ENCODE peak calls at places on chromosomes 6 and 20, in six cellular contexts. B is H9, I is neuronal stem cell, N is IMR-90, C is H1, S is mesenchymal stem cell. Y is an unnamed sample.

GRCh38 chr20:35215066-35215956 is 11.2 kb upstream of the MMP24 start:
- DNase-seq in B (no peak), I (no peak), N (peak; percentile 79), C (no peak), S (peak; percentile 26), Y (no peak)

GRCh38 chr20:1469925-1470571 is 3.4 kb upstream of the NSFL1C start:
- DNase-seq in B (peak; percentile 90), I (peak; percentile 53), N (peak; percentile 100), C (peak; percentile 69), S (peak; percentile 99), Y (peak; percentile 96)

GRCh38 chr6:15349379-15349778 is 103.5 kb downstream of the JARID2 start:
- DNase-seq in B (no peak), I (no peak), N (no peak), C (no peak), S (no peak), Y (no peak)

GRCh38 chr20:58549681-58550542 is 34.7 kb upstream of the APCDD1L start:
- DNase-seq in B (peak; percentile 15), I (no peak), N (no peak), C (no peak), S (no peak), Y (no peak)

GRCh38 chr20:38631155-38632022 is 29.8 kb downstream of the ARHGAP40 start:
- DNase-seq in B (no peak), I (no peak), N (no peak), C (no peak), S (no peak), Y (no peak)

GRCh38 chr20:46353506-46354206 is 45.4 kb upstream of the CDH22 start:
- DNase-seq in B (no peak), I (no peak), N (no peak), C (no peak), S (no peak), Y (no peak)

GRCh38 chr6:154134471-154135147 is 95.6 kb downstream of the OPRM1 start:
- DNase-seq in B (no peak), I (no peak), N (no peak), C (no peak), S (no peak), Y (no peak)

GRCh38 chr20:4056880-4057279 is 41.5 kb upstream of the RNF24 start:
- DNase-seq in B (no peak), I (no peak), N (no peak), C (no peak), S (no peak), Y (no peak)

DNA sequence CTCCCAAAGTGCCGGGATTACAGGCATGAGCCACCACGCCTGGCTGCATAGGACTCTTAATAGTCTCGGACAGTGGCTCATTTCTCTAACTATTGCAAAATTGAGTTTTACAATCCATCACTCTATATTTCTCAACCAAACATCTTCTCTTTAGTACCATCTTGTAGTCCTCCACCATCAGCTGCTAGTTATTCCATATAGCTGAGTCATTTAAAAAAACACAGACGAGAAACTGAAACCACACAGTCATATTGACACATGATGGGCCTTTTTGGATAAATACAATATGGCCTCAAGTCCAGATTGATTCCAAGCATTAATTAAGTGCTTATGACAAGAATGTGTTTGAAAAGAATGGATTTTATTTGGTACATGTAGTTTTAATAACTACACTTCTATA is 599.1 kb downstream of the MEI4 start:
- DNase-seq in B (no peak), I (no peak), N (no peak), C (no peak), S (peak; percentile 18), Y (no peak)
- H3K14ac ChIP-seq in B (no peak overlapping the region), I (no peak overlapping the region), N (no peak overlapping the region), C (no peak overlapping the region), S (no peak overlapping the region), Y (no peak overlapping the region)

GRCh38 chr20:10308652-10309051 is 90.0 kb downstream of the SNAP25 start:
- DNase-seq in B (no peak), I (no peak), N (no peak), C (no peak), S (no peak), Y (no peak)

GRCh38 chr20:10306440-10307358 is 88.1 kb downstream of the SNAP25 start:
- DNase-seq in B (no peak), I (no peak), N (peak; percentile 91), C (no peak), S (peak; percentile 80), Y (peak; percentile 69)

GRCh38 chr20:10309326-10309725 is 90.7 kb downstream of the SNAP25 start:
- DNase-seq in B (no peak), I (no peak), N (peak; percentile 95), C (no peak), S (peak; percentile 81), Y (no peak)

GRCh38 chr20:10304474-10305046 is 85.9 kb downstream of the SNAP25 start:
- DNase-seq in B (no peak), I (no peak), N (no peak), C (no peak), S (peak; percentile 52), Y (no peak)

DNA sequence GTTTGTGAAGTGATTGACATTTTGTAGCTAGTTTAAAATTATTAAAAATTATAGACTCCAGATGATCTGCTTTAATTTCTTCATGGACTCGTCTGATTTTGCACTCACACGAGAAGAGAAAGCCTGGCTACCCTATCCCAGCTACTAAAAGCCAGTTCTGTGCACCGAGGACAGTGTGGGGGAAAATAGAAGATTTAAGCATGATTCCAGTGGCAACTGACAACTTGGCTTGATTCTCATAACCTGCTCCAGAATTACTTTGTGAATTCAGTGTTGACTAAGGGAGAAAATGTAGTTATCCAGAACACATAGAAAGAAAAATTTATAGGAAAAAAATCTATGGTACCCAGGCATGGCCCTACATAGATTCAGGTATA is 88.7 kb downstream of the SNAP25 start:
- DNase-seq in B (no peak), I (no peak), N (no peak), C (no peak), S (peak; percentile 35), Y (no peak)
- H3K18ac ChIP-seq in B (no peak overlapping the region), I (no peak overlapping the region), N (peak overlapping the region; percentile 99), C (no peak overlapping the region), S (no peak overlapping the region), Y (no peak overlapping the region)

GRCh38 chr6:75301537-75301936 is 16.9 kb upstream of the TMEM30A start:
- DNase-seq in B (no peak), I (no peak), N (no peak), C (no peak), S (no peak), Y (no peak)

GRCh38 chr6:75302280-75302679 is 17.7 kb upstream of the TMEM30A start:
- DNase-seq in B (no peak), I (no peak), N (no peak), C (no peak), S (no peak), Y (no peak)

GRCh38 chr6:75300206-75300605 is 15.6 kb upstream of the TMEM30A start:
- DNase-seq in B (no peak), I (no peak), N (no peak), C (no peak), S (no peak), Y (no peak)

GRCh38 chr6:75296811-75297779 is 12.5 kb upstream of the TMEM30A start:
- DNase-seq in B (no peak), I (peak; percentile 68), N (peak; percentile 71), C (no peak), S (peak; percentile 75), Y (no peak)

GRCh38 chr6:75301088-75301487 is 16.5 kb upstream of the TMEM30A start:
- DNase-seq in B (no peak), I (no peak), N (no peak), C (no peak), S (no peak), Y (no peak)
- H3K14ac ChIP-seq in B (no peak overlapping the region), I (no peak overlapping the region), N (no peak overlapping the region), C (no peak overlapping the region), S (no peak overlapping the region), Y (no peak overlapping the region)

GRCh38 chr6:56756219-56756789 is 113.6 kb upstream of the DST start:
- DNase-seq in B (no peak), I (no peak), N (no peak), C (no peak), S (peak; percentile 52), Y (no peak)
- H3K18ac ChIP-seq in B (no peak overlapping the region), I (no peak overlapping the region), N (peak overlapping the region; percentile 61), C (no peak overlapping the region), S (peak overlapping the region; percentile 9), Y (peak overlapping the region; percentile 3)

GRCh38 chr6:83741089-83741488 is 32.2 kb upstream of the SNAP91 start:
- DNase-seq in B (no peak), I (no peak), N (no peak), C (no peak), S (no peak), Y (no peak)
- H3K14ac ChIP-seq in B (no peak overlapping the region), I (no peak overlapping the region), N (no peak overlapping the region), C (no peak overlapping the region), S (no peak overlapping the region), Y (no peak overlapping the region)

GRCh38 chr6:138085839-138086222 is 21.4 kb downstream of the PERP start:
- DNase-seq in B (no peak), I (no peak), N (no peak), C (no peak), S (no peak), Y (no peak)
- H3K18ac ChIP-seq in B (no peak overlapping the region), I (no peak overlapping the region), N (peak overlapping the region; percentile 77), C (no peak overlapping the region), S (no peak overlapping the region), Y (no peak overlapping the region)

GRCh38 chr6:129645371-129646139 is 64.4 kb downstream of the ARHGAP18 start:
- DNase-seq in B (no peak), I (no peak), N (no peak), C (no peak), S (no peak), Y (no peak)
- H3K14ac ChIP-seq in B (no peak overlapping the region), I (no peak overlapping the region), N (peak overlapping the region; percentile 44), C (no peak overlapping the region), S (no peak overlapping the region), Y (no peak overlapping the region)

Y was measured in trophoblast cell.